ENCODE peak calls at places on chromosomes 7 and 10, in four cellular contexts. One of them, this sample, is unnamed.

GRCh38 chr7:131231381-131232220 is 96.1 kb upstream of the MKLN1 start:
- DNase-seq in WTC11: no peak
- DNase-seq in K562: no peak
- DNase-seq in HepG2: no peak
- DNase-seq in this sample: peak

GRCh38 chr10:28858641-28859040 is 181.3 kb downstream of the BAMBI start:
- DNase-seq in WTC11: no peak
- DNase-seq in K562: no peak
- DNase-seq in HepG2: no peak
- DNase-seq in this sample: no peak

GRCh38 chr7:121741896-121742295 is 131.1 kb upstream of the PTPRZ1 start:
- DNase-seq in WTC11: no peak
- DNase-seq in K562: no peak
- DNase-seq in HepG2: no peak
- DNase-seq in this sample: no peak

GRCh38 chr10:21532694-21533576 is 1.1 kb upstream of the MLLT10 start:
- DNase-seq in WTC11: no peak
- DNase-seq in K562: no peak
- DNase-seq in HepG2: no peak
- DNase-seq in this sample: no peak

GRCh38 chr10:71255817-71256660 is 43.7 kb downstream of the UNC5B start:
- DNase-seq in WTC11: no peak
- DNase-seq in K562: no peak
- DNase-seq in HepG2: no peak
- DNase-seq in this sample: no peak

GRCh38 chr7:148242271-148242801 is 348.2 kb upstream of the C7orf33 start:
- DNase-seq in WTC11: peak
- DNase-seq in K562: peak
- DNase-seq in HepG2: peak
- DNase-seq in this sample: no peak

GRCh38 chr7:155648752-155649339 is 4.4 kb downstream of the RBM33 start:
- DNase-seq in WTC11: no peak
- DNase-seq in K562: no peak
- DNase-seq in HepG2: no peak
- DNase-seq in this sample: no peak

GRCh38 chr10:98339790-98340189 is 71.8 kb upstream of the LOXL4 start:
- DNase-seq in WTC11: no peak
- DNase-seq in K562: no peak
- DNase-seq in HepG2: no peak
- DNase-seq in this sample: peak

GRCh38 chr10:127964644-127965043 is 57.7 kb downstream of the PTPRE start:
- DNase-seq in WTC11: no peak
- DNase-seq in K562: no peak
- DNase-seq in HepG2: no peak
- DNase-seq in this sample: no peak

GRCh38 chr7:134246347-134246746 is 70.4 kb downstream of the SLC35B4 start:
- DNase-seq in WTC11: no peak
- DNase-seq in K562: no peak
- DNase-seq in HepG2: no peak
- DNase-seq in this sample: no peak

GRCh38 chr10:129542589-129542988 is 75.5 kb downstream of the MGMT start:
- DNase-seq in WTC11: no peak
- DNase-seq in K562: no peak
- DNase-seq in HepG2: no peak
- DNase-seq in this sample: no peak

GRCh38 chr7:76202666-76203030 is 952 bp downstream of the SRRM3 start:
- DNase-seq in WTC11: no peak
- DNase-seq in K562: no peak
- DNase-seq in HepG2: no peak
- DNase-seq in this sample: no peak

GRCh38 chr10:65891073-65891981 is 1034.5 kb upstream of the LRRTM3 start:
- DNase-seq in WTC11: no peak
- DNase-seq in K562: no peak
- DNase-seq in HepG2: no peak
- DNase-seq in this sample: peak

GRCh38 chr7:117385340-117386124 is 41.8 kb downstream of the ASZ1 start:
- DNase-seq in WTC11: no peak
- DNase-seq in K562: no peak
- DNase-seq in HepG2: no peak
- DNase-seq in this sample: no peak
- TF ChIP-seq ETV6 in WTC11: no peak
- TF ChIP-seq ETV6 in K562: no peak
- TF ChIP-seq ETV6 in HepG2: no peak
- TF ChIP-seq ETV6 in this sample: no peak

GRCh38 chr7:43570688-43571365 is 12.1 kb upstream of the STK17A start:
- DNase-seq in WTC11: no peak
- DNase-seq in K562: no peak
- DNase-seq in HepG2: no peak
- DNase-seq in this sample: no peak

GRCh38 chr7:43565786-43566185 is 17.1 kb upstream of the STK17A start:
- DNase-seq in WTC11: no peak
- DNase-seq in K562: no peak
- DNase-seq in HepG2: no peak
- DNase-seq in this sample: no peak

GRCh38 chr7:43572516-43573049 is 10.3 kb upstream of the STK17A start:
- DNase-seq in WTC11: no peak
- DNase-seq in K562: peak
- DNase-seq in HepG2: no peak
- DNase-seq in this sample: no peak

GRCh38 chr7:43568529-43568928 is 14.4 kb upstream of the STK17A start:
- DNase-seq in WTC11: no peak
- DNase-seq in K562: no peak
- DNase-seq in HepG2: no peak
- DNase-seq in this sample: no peak

GRCh38 chr7:43569424-43569823 is 13.5 kb upstream of the STK17A start:
- DNase-seq in WTC11: no peak
- DNase-seq in K562: no peak
- DNase-seq in HepG2: no peak
- DNase-seq in this sample: no peak
- TF ChIP-seq ETV6 in WTC11: no peak
- TF ChIP-seq ETV6 in K562: no peak
- TF ChIP-seq ETV6 in HepG2: no peak
- TF ChIP-seq ETV6 in this sample: peak

GRCh38 chr7:118575393-118575948 is 351.0 kb downstream of the ANKRD7 start:
- DNase-seq in WTC11: no peak
- DNase-seq in K562: no peak
- DNase-seq in HepG2: no peak
- DNase-seq in this sample: no peak

GRCh38 chr7:118572604-118573003 is 348.1 kb downstream of the ANKRD7 start:
- DNase-seq in WTC11: no peak
- DNase-seq in K562: no peak
- DNase-seq in HepG2: no peak
- DNase-seq in this sample: no peak

DNA sequence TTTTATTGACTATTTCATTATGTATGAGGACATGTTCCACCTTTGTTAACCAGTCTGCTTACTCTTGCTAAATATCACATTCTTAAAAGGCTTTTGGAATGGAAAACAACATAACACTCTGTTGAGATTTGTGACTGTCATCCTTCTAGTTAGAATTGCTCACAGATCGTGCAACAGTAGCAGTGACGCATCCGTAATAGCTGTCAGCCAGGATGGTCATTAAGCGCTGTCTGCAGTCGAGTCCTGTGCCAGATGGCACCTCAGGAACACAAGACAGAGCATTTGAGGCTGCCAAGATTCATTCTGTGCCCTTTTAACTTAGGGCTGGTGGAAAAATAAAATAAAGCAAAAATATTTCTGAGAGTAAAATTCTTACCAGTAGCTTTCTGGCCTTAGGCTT is 348.6 kb downstream of the ANKRD7 start:
- DNase-seq in WTC11: no peak
- DNase-seq in K562: no peak
- DNase-seq in HepG2: no peak
- DNase-seq in this sample: no peak
- TF ChIP-seq ETV6 in WTC11: no peak
- TF ChIP-seq ETV6 in K562: no peak
- TF ChIP-seq ETV6 in HepG2: no peak
- TF ChIP-seq ETV6 in this sample: no peak

GRCh38 chr10:116740971-116741370 is 1.4 kb downstream of the HSPA12A start:
- DNase-seq in WTC11: no peak
- DNase-seq in K562: no peak
- DNase-seq in HepG2: no peak
- DNase-seq in this sample: no peak

GRCh38 chr10:116744163-116744788 is 1.9 kb upstream of the HSPA12A start:
- DNase-seq in WTC11: no peak
- DNase-seq in K562: no peak
- DNase-seq in HepG2: no peak
- DNase-seq in this sample: no peak

GRCh38 chr10:116742367-116743265 is at the start of gene HSPA12A:
- DNase-seq in WTC11: peak
- DNase-seq in K562: peak
- DNase-seq in HepG2: no peak
- DNase-seq in this sample: no peak

GRCh38 chr10:116743266-116744064 is 1.1 kb upstream of the HSPA12A start:
- DNase-seq in WTC11: no peak
- DNase-seq in K562: no peak
- DNase-seq in HepG2: no peak
- DNase-seq in this sample: no peak

DNA sequence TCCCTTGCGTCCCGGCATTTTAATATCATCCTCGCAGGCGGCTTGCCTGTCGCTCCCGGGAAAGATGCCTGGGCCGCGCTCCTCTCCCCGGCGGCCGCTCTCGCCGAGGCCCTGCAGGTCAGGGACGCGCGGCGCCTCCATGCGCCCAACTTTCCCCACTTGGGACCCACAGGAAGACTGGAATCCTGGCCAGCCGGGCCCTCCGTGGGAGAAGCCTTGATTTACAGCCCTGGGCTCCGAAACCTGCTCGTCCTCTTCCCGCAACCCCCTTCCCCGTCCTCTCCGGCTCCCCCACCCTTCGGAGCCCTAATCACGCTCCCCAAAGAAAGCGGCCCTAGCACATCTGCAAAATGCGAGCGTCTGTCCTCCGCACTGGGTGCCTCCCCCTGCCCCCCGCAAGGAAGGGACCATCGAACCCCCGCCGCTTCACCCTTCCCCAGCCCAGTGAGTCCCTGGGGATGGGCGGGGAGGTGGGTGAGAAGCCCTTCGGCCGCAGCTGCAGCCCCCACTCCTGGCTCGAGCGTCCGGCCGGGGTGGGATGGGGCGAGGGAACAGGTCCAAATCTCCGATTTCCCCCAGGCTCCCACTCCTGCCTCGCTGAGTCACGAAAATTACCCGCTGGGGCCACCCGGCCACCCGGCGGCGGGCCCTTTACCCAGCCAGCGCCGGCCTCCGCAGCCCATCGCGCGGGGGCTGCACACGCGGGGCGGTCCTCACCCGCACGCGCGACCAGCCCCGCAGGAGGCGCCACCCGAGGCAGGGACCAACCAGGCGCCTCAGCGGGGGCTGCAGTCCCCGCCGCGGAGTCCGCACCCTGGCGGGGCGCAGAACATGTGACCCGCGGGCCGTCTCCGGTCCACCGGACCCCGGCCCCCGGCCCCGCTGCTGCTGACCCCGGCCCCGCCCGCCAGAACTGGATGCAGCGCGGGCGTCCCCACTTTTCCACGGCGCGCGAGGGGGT is 695 bp downstream of the HSPA12A start:
- DNase-seq in WTC11: peak
- DNase-seq in K562: peak
- DNase-seq in HepG2: no peak
- DNase-seq in this sample: no peak
- TF ChIP-seq ETV6 in WTC11: no peak
- TF ChIP-seq ETV6 in K562: no peak
- TF ChIP-seq ETV6 in HepG2: no peak
- TF ChIP-seq ETV6 in this sample: no peak